ENCODE peak calls at places on chromosomes 12 and 14, in eight cellular contexts. Z is adrenal gland, M is stomach, X is pancreas, K is thyroid gland, P is upper lobe of right lung, A is left ventricle myocardium inferior, T is K562. J is an unnamed sample.
A peak's percentile ranks its signal among the peaks of the same experiment; 100 is the strongest.

GRCh38 chr12:123398177-123398916 is 14.4 kb downstream of the KMT5A start:
- DNase-seq in Z (peak; percentile 78), M (peak; percentile 73), X (no peak), K (peak; percentile 83), P (no peak), A (peak; percentile 61), T (no peak), J (peak; percentile 91)

GRCh38 chr12:100956311-100956852 is 161.8 kb downstream of the ANO4 start:
- DNase-seq in Z (no peak), M (no peak), X (no peak), K (no peak), P (no peak), A (no peak), T (no peak), J (no peak)

GRCh38 chr14:105398726-105399440 is 545 bp downstream of the TEX22 start:
- DNase-seq in Z (no peak), M (no peak), X (no peak), K (no peak), P (no peak), A (no peak), T (peak; percentile 42), J (peak; percentile 59)

GRCh38 chr12:131948166-131948712 is 1.5 kb upstream of the EP400 start:
- DNase-seq in Z (no peak), M (no peak), X (no peak), K (no peak), P (no peak), A (no peak), T (no peak), J (no peak)

GRCh38 chr12:92648242-92649031 is 54.4 kb upstream of the PLEKHG7 start:
- DNase-seq in Z (no peak), M (no peak), X (no peak), K (no peak), P (no peak), A (no peak), T (no peak), J (no peak)

GRCh38 chr12:6551496-6552139 is 4.2 kb downstream of the IFFO1 start:
- DNase-seq in Z (peak; percentile 73), M (no peak), X (no peak), K (no peak), P (no peak), A (peak; percentile 48), T (no peak), J (no peak)

GRCh38 chr12:71503579-71504470 is 64.2 kb downstream of the LGR5 start:
- DNase-seq in Z (no peak), M (no peak), X (no peak), K (no peak), P (no peak), A (no peak), T (no peak), J (no peak)

GRCh38 chr12:109307051-109307450 is 2.0 kb downstream of the FOXN4 start:
- DNase-seq in Z (no peak), M (no peak), X (no peak), K (no peak), P (no peak), A (no peak), T (no peak), J (no peak)

GRCh38 chr14:50038398-50039119 is 77.8 kb downstream of the VCPKMT start:
- DNase-seq in Z (peak; percentile 64), M (no peak), X (no peak), K (no peak), P (no peak), A (no peak), T (peak; percentile 63), J (no peak)

GRCh38 chr14:100303179-100303578 is 3.1 kb downstream of the SLC25A29 start:
- DNase-seq in Z (no peak), M (no peak), X (no peak), K (no peak), P (no peak), A (no peak), T (peak; percentile 54), J (no peak)

GRCh38 chr12:94648578-94648977 is 1.8 kb downstream of the TMCC3 start:
- DNase-seq in Z (no peak), M (no peak), X (no peak), K (no peak), P (no peak), A (no peak), T (no peak), J (no peak)

GRCh38 chr14:96592591-96593388 is 90.6 kb downstream of the PAPOLA start:
- DNase-seq in Z (no peak), M (peak; percentile 50), X (peak; percentile 77), K (peak; percentile 10), P (peak; percentile 72), A (peak; percentile 41), T (peak; percentile 57), J (no peak)

GRCh38 chr14:74942608-74943007 is 12.8 kb downstream of the PGF start:
- DNase-seq in Z (no peak), M (no peak), X (no peak), K (no peak), P (no peak), A (no peak), T (no peak), J (peak; percentile 74)

GRCh38 chr12:76041406-76041805 is 9.8 kb upstream of the PHLDA1 start:
- DNase-seq in Z (no peak), M (no peak), X (no peak), K (peak; percentile 43), P (no peak), A (no peak), T (no peak), J (no peak)

GRCh38 chr14:59310644-59311043 is 122.2 kb downstream of the DAAM1 start:
- DNase-seq in Z (no peak), M (no peak), X (no peak), K (no peak), P (no peak), A (no peak), T (no peak), J (no peak)

GRCh38 chr12:12022306-12022931 is 48.3 kb upstream of the BCL2L14 start:
- DNase-seq in Z (peak; percentile 52), M (no peak), X (no peak), K (no peak), P (no peak), A (no peak), T (no peak), J (no peak)

GRCh38 chr14:22088614-22089359 is 415.2 kb upstream of the OR4E1 start:
- DNase-seq in Z (no peak), M (no peak), X (no peak), K (no peak), P (no peak), A (no peak), T (no peak), J (no peak)

DNA sequence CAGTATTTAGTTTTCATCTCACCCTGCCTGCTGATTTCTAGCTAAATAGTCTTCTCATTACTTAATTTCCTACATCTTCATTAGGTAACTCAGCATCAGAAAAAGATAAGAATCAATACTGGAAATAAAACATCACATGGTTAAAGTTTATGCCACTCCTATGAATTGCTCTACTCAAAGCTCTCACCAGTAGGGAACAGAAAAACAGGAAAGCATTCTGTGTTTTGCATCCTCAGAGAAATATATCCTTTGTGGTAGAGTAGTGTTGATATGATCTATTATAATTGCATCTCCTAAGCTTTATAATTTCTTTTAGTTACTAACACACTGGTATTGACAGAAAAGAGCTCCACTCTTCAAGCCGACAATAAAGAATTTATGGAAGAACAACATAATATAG is 9.9 kb downstream of the CPNE8 start:
- DNase-seq in Z (no peak), M (no peak), X (no peak), K (no peak), P (no peak), A (no peak), T (no peak), J (no peak)
- H3K4me3 ChIP-seq in Z (no peak overlapping the region), M (no peak overlapping the region), X (no peak overlapping the region), K (no peak overlapping the region), P (no peak overlapping the region), A (no peak overlapping the region), T (no peak overlapping the region), J (no peak overlapping the region)

GRCh38 chr12:113186666-113187325 is 1.3 kb downstream of the RITA1 start:
- DNase-seq in Z (no peak), M (no peak), X (no peak), K (no peak), P (no peak), A (no peak), T (no peak), J (no peak)

GRCh38 chr12:113189361-113189760 is 3.8 kb downstream of the RITA1 start:
- DNase-seq in Z (no peak), M (no peak), X (no peak), K (no peak), P (no peak), A (no peak), T (no peak), J (no peak)

GRCh38 chr12:113186033-113186365 is 478 bp downstream of the RITA1 start:
- DNase-seq in Z (peak; percentile 70), M (no peak), X (no peak), K (no peak), P (no peak), A (no peak), T (peak; percentile 65), J (no peak)

GRCh38 chr12:113185180-113186032 is at the start of the genes DDX54 and RITA1:
- DNase-seq in Z (peak; percentile 88), M (peak; percentile 86), X (peak; percentile 95), K (peak; percentile 84), P (peak; percentile 91), A (peak; percentile 82), T (peak; percentile 87), J (peak; percentile 86)

GRCh38 chr12:113187588-113187987 is 2.1 kb downstream of the RITA1 start:
- DNase-seq in Z (no peak), M (no peak), X (no peak), K (no peak), P (no peak), A (no peak), T (no peak), J (no peak)
- H3K27ac ChIP-seq in Z (no peak overlapping the region), M (no peak overlapping the region), X (no peak overlapping the region), K (no peak overlapping the region), P (no peak overlapping the region), A (no peak overlapping the region), T (no peak overlapping the region), J (no peak overlapping the region)

DNA sequence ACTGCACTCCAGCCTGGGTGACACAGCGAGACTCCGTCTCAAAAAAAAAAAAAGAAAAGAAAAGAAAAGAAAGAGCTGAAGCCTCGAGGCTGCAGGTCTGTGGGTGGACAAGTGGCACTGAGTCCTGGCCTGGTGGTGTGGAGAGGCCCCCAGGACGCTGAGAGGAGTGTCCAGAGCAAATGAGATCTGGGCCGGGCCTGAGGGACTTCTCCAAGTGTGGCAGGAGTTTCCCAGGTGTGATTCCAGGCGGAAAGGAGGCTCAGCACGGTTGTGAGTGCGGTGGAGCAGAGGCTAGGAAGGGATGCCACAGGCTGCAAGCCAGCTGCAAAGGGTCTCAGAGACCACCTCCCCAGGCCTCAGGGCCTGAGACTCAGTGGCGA is 11.9 kb downstream of the TTC7B start:
- DNase-seq in Z (no peak), M (no peak), X (no peak), K (peak; percentile 36), P (no peak), A (no peak), T (peak; percentile 26), J (no peak)
- H3K4me3 ChIP-seq in Z (no peak overlapping the region), M (no peak overlapping the region), X (no peak overlapping the region), K (no peak overlapping the region), P (no peak overlapping the region), A (no peak overlapping the region), T (no peak overlapping the region), J (no peak overlapping the region)

DNA sequence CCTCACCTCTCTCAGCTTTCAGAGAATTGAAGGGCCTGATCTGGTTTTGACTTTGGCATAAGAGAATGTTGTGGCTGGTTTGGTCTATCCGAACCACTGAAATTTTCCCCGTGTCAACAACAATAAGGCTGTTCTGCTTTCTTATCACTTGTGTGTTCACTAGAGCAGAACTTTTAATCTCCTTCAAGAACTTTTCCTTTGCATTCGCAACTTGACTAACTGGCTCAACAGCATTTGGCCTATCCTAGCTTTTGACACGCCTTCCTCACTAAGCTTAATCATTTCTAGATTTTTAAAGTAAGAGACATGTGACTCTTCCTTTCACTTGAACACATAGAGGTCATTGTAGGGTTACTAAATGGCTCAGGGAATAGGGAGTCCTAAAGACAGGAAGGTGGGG is 25.9 kb upstream of the EDDM3A start:
- DNase-seq in Z (no peak), M (peak; percentile 72), X (no peak), K (peak; percentile 20), P (no peak), A (no peak), T (no peak), J (no peak)
- H3K27ac ChIP-seq in Z (no peak overlapping the region), M (peak overlapping the region; percentile 83), X (no peak overlapping the region), K (no peak overlapping the region), P (peak overlapping the region; percentile 65), A (no peak overlapping the region), T (no peak overlapping the region), J (no peak overlapping the region)

J was measured in aorta.